ENCODE peak calls at places on chromosomes 13 and 19, in four cellular contexts. V is tibial nerve, Y is uterus, L is thyroid gland. M is an unnamed sample.

GRCh38 chr13:51821666-51822065 is 17.7 kb upstream of the DHRS12 start:
- DNase-seq in L (no peak), V (no peak), Y (no peak), M (no peak)

GRCh38 chr13:38008636-38009035 is 139.1 kb upstream of the TRPC4 start:
- DNase-seq in Y (no peak), V (peak; percentile 23), L (no peak), M (no peak)

GRCh38 chr19:1069009-1069779 is 2.2 kb downstream of the ARHGAP45 start:
- DNase-seq in Y (no peak), L (peak; percentile 35), V (peak; percentile 53), M (peak; percentile 74)

GRCh38 chr13:64877176-64877575 is 2353.0 kb downstream of the PCDH9 start:
- DNase-seq in Y (no peak), V (no peak), L (no peak), M (no peak)

GRCh38 chr13:41691276-41691675 is 233.9 kb downstream of the RGCC start:
- DNase-seq in Y (no peak), V (no peak), L (no peak), M (no peak)

GRCh38 chr19:6066661-6067646 is 43.3 kb downstream of the RFX2 start:
- DNase-seq in L (peak; percentile 87), V (peak; percentile 88), Y (peak; percentile 96), M (peak; percentile 92)

GRCh38 chr13:51453959-51454703 is 1.3 kb upstream of the INTS6 start:
- DNase-seq in Y (peak; percentile 35), V (peak; percentile 36), L (peak; percentile 25), M (no peak)

GRCh38 chr19:50332264-50333038 is 3.3 kb upstream of the KCNC3 start:
- DNase-seq in L (peak; percentile 78), V (no peak), Y (no peak), M (no peak)

GRCh38 chr19:45668342-45668871 is 386 bp downstream of the GIPR start:
- DNase-seq in L (no peak), Y (no peak), V (no peak), M (peak; percentile 28)

GRCh38 chr19:13850910-13851753 is 25.8 kb upstream of the NANOS3 start:
- DNase-seq in Y (peak; percentile 95), V (peak; percentile 80), L (peak; percentile 76), M (peak; percentile 83)

GRCh38 chr13:73101608-73102007 is 42.8 kb downstream of the KLF5 start:
- DNase-seq in Y (no peak), L (no peak), V (no peak), M (no peak)

GRCh38 chr19:10258080-10258710 is 6.2 kb downstream of the MRPL4 start:
- DNase-seq in V (no peak), Y (no peak), L (no peak), M (no peak)

GRCh38 chr19:15417699-15418098 is 1.1 kb downstream of the AKAP8L start:
- DNase-seq in Y (no peak), L (peak; percentile 14), V (no peak), M (no peak)

GRCh38 chr19:17762505-17763229 is 11.4 kb downstream of the FCHO1 start:
- DNase-seq in Y (no peak), L (no peak), V (no peak), M (no peak)

GRCh38 chr13:94994506-94994905 is 282.2 kb upstream of the SOX21 start:
- DNase-seq in V (no peak), L (no peak), Y (no peak), M (no peak)

GRCh38 chr13:94992277-94992989 is 280.1 kb upstream of the SOX21 start:
- DNase-seq in Y (no peak), V (no peak), L (no peak), M (no peak)

GRCh38 chr13:94996445-94996844 is 284.1 kb upstream of the SOX21 start:
- DNase-seq in V (no peak), L (no peak), Y (no peak), M (no peak)

GRCh38 chr13:94997126-94997525 is 284.8 kb upstream of the SOX21 start:
- DNase-seq in Y (no peak), L (no peak), V (no peak), M (no peak)

GRCh38 chr13:94993608-94994007 is 281.3 kb upstream of the SOX21 start:
- DNase-seq in V (no peak), Y (no peak), L (no peak), M (no peak)
- TF ChIP-seq CTCF in V (no peak), Y (no peak), L (no peak), M (no peak)

GRCh38 chr19:38853214-38853613 is 3.4 kb upstream of the HNRNPL start:
- DNase-seq in Y (no peak), L (no peak), V (no peak), M (no peak)
- H3K4me3 ChIP-seq in Y (no peak overlapping the region), L (no peak overlapping the region), V (no peak overlapping the region), M (peak overlapping the region; percentile 65)

GRCh38 chr19:48591021-48591420 is 15.5 kb upstream of the SPACA4 start:
- DNase-seq in L (no peak), V (no peak), Y (no peak), M (no peak)

GRCh38 chr19:48587387-48587786 is 19.2 kb upstream of the SPACA4 start:
- DNase-seq in V (no peak), L (no peak), Y (no peak), M (no peak)

GRCh38 chr19:48588670-48589399 is 17.7 kb upstream of the SPACA4 start:
- DNase-seq in V (peak; percentile 90), Y (peak; percentile 82), L (peak; percentile 91), M (peak; percentile 96)
- TF ChIP-seq POLR2A in V (no peak), Y (no peak), L (no peak), M (no peak)

DNA sequence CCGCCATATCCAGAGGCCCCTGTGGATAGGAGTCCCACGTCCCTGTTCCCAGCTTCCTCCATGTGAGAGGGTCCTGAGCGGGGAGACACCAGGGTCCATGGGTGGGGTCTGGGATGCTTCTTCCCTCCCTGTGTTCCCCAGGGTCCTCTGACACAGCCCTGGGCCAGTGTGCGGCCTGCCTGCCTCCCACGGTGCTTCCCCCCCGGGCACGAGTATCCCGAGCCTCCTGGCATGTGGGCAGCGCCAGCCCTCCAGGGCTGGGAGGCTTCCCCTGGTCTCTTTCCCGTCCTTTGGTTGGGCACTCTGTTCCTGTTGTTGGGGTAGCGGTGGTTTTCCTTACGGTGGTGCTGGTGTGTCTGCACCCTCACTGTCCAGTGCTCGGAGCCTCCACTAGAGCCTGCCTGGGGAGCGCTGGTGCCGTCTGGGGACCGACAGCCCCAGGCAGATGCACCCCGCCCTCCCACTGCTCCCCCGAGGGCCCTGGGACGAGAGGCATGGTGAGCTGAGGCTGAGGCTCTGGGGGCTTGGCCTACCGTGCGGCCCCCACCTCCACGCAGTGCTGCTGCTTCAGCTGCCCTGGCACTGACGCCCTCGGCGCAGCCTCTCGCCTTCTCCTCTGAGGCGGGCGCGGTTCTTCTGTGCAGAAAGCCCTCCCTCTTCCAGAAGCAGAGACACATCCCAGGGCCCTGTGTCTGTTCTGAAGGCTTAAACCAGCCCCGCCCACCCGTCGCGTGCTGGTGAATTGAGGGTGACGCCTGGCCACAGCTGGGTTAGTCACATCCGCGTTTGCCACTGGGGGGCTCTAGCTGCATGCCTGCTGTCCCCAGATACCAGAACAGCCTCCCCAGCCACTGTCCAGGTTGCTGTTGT is 27.9 kb downstream of the PLEKHJ1 start:
- DNase-seq in L (peak; percentile 32), Y (no peak), V (peak; percentile 65), M (peak; percentile 48)
- TF ChIP-seq CTCF in L (no peak), Y (peak; percentile 5), V (no peak), M (no peak)

GRCh38 chr19:34960940-34961679 is 2.9 kb downstream of the ZNF792 start:
- DNase-seq in Y (no peak), L (no peak), V (no peak), M (no peak)

GRCh38 chr19:34962281-34962944 is 1.6 kb downstream of the ZNF792 start:
- DNase-seq in V (no peak), Y (peak; percentile 32), L (no peak), M (no peak)

GRCh38 chr19:34962945-34963530 is 991 bp downstream of the ZNF792 start:
- DNase-seq in L (no peak), Y (no peak), V (no peak), M (no peak)

GRCh38 chr19:34960103-34960805 is 3.8 kb downstream of the ZNF792 start:
- DNase-seq in L (no peak), V (no peak), Y (no peak), M (no peak)

GRCh38 chr19:34961775-34962174 is 2.3 kb downstream of the ZNF792 start:
- DNase-seq in Y (no peak), L (no peak), V (no peak), M (no peak)
- H3K4me3 ChIP-seq in Y (no peak overlapping the region), L (no peak overlapping the region), V (no peak overlapping the region), M (peak overlapping the region; percentile 99)

GRCh38 chr19:51986309-51987291 is at the start of gene ZNF350:
- DNase-seq in Y (peak; percentile 93), V (peak; percentile 97), L (peak; percentile 95), M (peak; percentile 95)
- TF ChIP-seq POLR2A in Y (peak; percentile 7), V (peak; percentile 21), L (no peak), M (no peak)

GRCh38 chr19:56080669-56081401 is 40.3 kb downstream of the ZNF787 start:
- DNase-seq in Y (peak; percentile 45), V (peak; percentile 75), L (peak; percentile 82), M (peak; percentile 86)
- TF ChIP-seq CTCF in Y (peak; percentile 15), V (peak; percentile 37), L (peak; percentile 46), M (peak; percentile 36)

GRCh38 chr19:39518458-39518857 is 3.5 kb downstream of the SELENOV start:
- DNase-seq in L (no peak), Y (no peak), V (no peak), M (no peak)
- H3K4me3 ChIP-seq in L (no peak overlapping the region), Y (no peak overlapping the region), V (no peak overlapping the region), M (no peak overlapping the region)

GRCh38 chr19:3398114-3398899 is 31.9 kb downstream of the NFIC start:
- DNase-seq in Y (peak; percentile 85), L (peak; percentile 89), V (peak; percentile 71), M (peak; percentile 83)
- TF ChIP-seq POLR2A in Y (peak; percentile 23), L (no peak), V (peak; percentile 51), M (no peak)

GRCh38 chr13:108728370-108728769 is 99.0 kb downstream of the MYO16 start:
- DNase-seq in L (no peak), V (no peak), Y (no peak), M (no peak)
- TF ChIP-seq CTCF in L (no peak), V (no peak), Y (no peak), M (no peak)

M was measured in stomach.